ENCODE peak calls at places on chromosomes 11 and 22, in ten cellular contexts. X is AG04450, I is HL-60, N is GM12878, J is GM23338, C is mammary epithelial cell, W is MM.1S, Y is bronchial epithelial cell, L is H1, A is choroid plexus epithelial cell. V is an unnamed sample.

GRCh38 chr11:119363081-119363861 is 16.8 kb upstream of the MFRP start:
- DNase-seq in X (no peak), I (no peak), N (no peak), J (peak), C (no peak), W (no peak), Y (no peak), L (no peak), A (no peak), V (no peak)

GRCh38 chr11:69172674-69173073 is 16.9 kb downstream of the SMIM38 start:
- DNase-seq in X (no peak), I (no peak), N (no peak), J (peak), C (peak), W (no peak), Y (peak), L (no peak), A (peak), V (no peak)

GRCh38 chr11:130122141-130122575 is 37.4 kb upstream of the ST14 start:
- DNase-seq in X (no peak), I (peak), N (no peak), J (no peak), C (peak), W (no peak), Y (peak), L (no peak), A (peak), V (no peak)

GRCh38 chr22:46583571-46583970 is 36.6 kb upstream of the GRAMD4 start:
- DNase-seq in X (no peak), I (no peak), N (no peak), J (no peak), C (no peak), W (no peak), Y (no peak), L (no peak), A (no peak), V (no peak)

GRCh38 chr11:106520146-106520912 is 442.9 kb downstream of the AASDHPPT start:
- DNase-seq in X (no peak), I (no peak), N (no peak), J (no peak), C (peak), W (no peak), Y (peak), L (no peak), A (no peak), V (no peak)

GRCh38 chr22:50694099-50694498 is 21.5 kb downstream of the SHANK3 start:
- DNase-seq in X (no peak), I (no peak), N (no peak), J (no peak), C (no peak), W (peak), Y (peak), L (no peak), A (peak), V (no peak)

GRCh38 chr11:88338223-88338661 is 706 bp upstream of the CTSC start:
- DNase-seq in X (peak), I (peak), N (no peak), J (peak), C (peak), W (peak), Y (peak), L (no peak), A (peak), V (peak)

GRCh38 chr11:42524534-42525227 is 787.1 kb upstream of the API5 start:
- DNase-seq in X (no peak), I (peak), N (peak), J (peak), C (peak), W (peak), Y (peak), L (peak), A (peak), V (no peak)

GRCh38 chr11:19079643-19080440 is 19.3 kb upstream of the MRGPRX2 start:
- DNase-seq in X (no peak), I (no peak), N (no peak), J (no peak), C (peak), W (no peak), Y (peak), L (no peak), A (peak), V (no peak)

GRCh38 chr11:87295237-87295636 is 257.5 kb downstream of the TMEM135 start:
- DNase-seq in X (no peak), I (no peak), N (no peak), J (peak), C (no peak), W (no peak), Y (no peak), L (no peak), A (no peak), V (peak)

GRCh38 chr22:44550666-44551491 is 52.8 kb upstream of the RTL6 start:
- DNase-seq in X (peak), I (no peak), N (peak), J (no peak), C (peak), W (no peak), Y (no peak), L (no peak), A (peak), V (peak)

GRCh38 chr22:41001722-41002122 is 50.5 kb downstream of the RBX1 start:
- DNase-seq in X (peak), I (no peak), N (no peak), J (no peak), C (peak), W (no peak), Y (peak), L (no peak), A (peak), V (no peak)

GRCh38 chr22:47054231-47055072 is 292.0 kb downstream of the TBC1D22A start:
- DNase-seq in X (no peak), I (no peak), N (no peak), J (no peak), C (no peak), W (no peak), Y (no peak), L (no peak), A (no peak), V (no peak)

GRCh38 chr11:111148116-111148515 is 97.4 kb upstream of the POU2AF2 start:
- DNase-seq in X (no peak), I (no peak), N (no peak), J (no peak), C (peak), W (no peak), Y (peak), L (no peak), A (peak), V (no peak)

GRCh38 chr22:20805972-20806471 is 32.1 kb downstream of the SERPIND1 start:
- DNase-seq in X (no peak), I (no peak), N (no peak), J (no peak), C (no peak), W (no peak), Y (no peak), L (no peak), A (peak), V (no peak)

GRCh38 chr22:41833369-41834004 is 582 bp downstream of the SREBF2 start:
- DNase-seq in X (no peak), I (peak), N (no peak), J (peak), C (peak), W (peak), Y (no peak), L (peak), A (no peak), V (peak)

GRCh38 chr11:14644396-14645246 is 1.0 kb downstream of the PDE3B start:
- DNase-seq in X (no peak), I (peak), N (no peak), J (peak), C (peak), W (peak), Y (peak), L (peak), A (peak), V (peak)

GRCh38 chr11:29029452-29029851 is 921.3 kb downstream of the METTL15 start:
- DNase-seq in X (no peak), I (no peak), N (no peak), J (no peak), C (no peak), W (no peak), Y (no peak), L (no peak), A (peak), V (no peak)

GRCh38 chr22:40979871-40980270 is 28.7 kb downstream of the RBX1 start:
- DNase-seq in X (no peak), I (no peak), N (no peak), J (no peak), C (no peak), W (no peak), Y (no peak), L (no peak), A (no peak), V (no peak)

GRCh38 chr11:119607726-119608125 is 121.3 kb downstream of the NECTIN1 start:
- DNase-seq in X (no peak), I (no peak), N (no peak), J (no peak), C (peak), W (no peak), Y (no peak), L (no peak), A (no peak), V (no peak)

GRCh38 chr11:13214276-13214865 is 63.2 kb upstream of the BMAL1 start:
- DNase-seq in X (no peak), I (no peak), N (no peak), J (no peak), C (no peak), W (no peak), Y (no peak), L (no peak), A (no peak), V (no peak)

GRCh38 chr11:90845799-90846198 is 623.0 kb upstream of the CHORDC1 start:
- DNase-seq in X (no peak), I (no peak), N (no peak), J (no peak), C (no peak), W (no peak), Y (no peak), L (no peak), A (no peak), V (no peak)

GRCh38 chr11:118931576-118931975 is 5.8 kb upstream of the BCL9L start:
- DNase-seq in X (no peak), I (no peak), N (no peak), J (no peak), C (no peak), W (no peak), Y (no peak), L (no peak), A (no peak), V (no peak)

GRCh38 chr11:34203377-34203801 is 98.0 kb downstream of the NAT10 start:
- DNase-seq in X (no peak), I (no peak), N (no peak), J (no peak), C (no peak), W (no peak), Y (no peak), L (no peak), A (no peak), V (no peak)

GRCh38 chr11:24086921-24087320 is 409.9 kb upstream of the LUZP2 start:
- DNase-seq in X (no peak), I (no peak), N (no peak), J (no peak), C (no peak), W (no peak), Y (no peak), L (no peak), A (no peak), V (no peak)

GRCh38 chr11:75959540-75959939 is 144.5 kb downstream of the UVRAG start:
- DNase-seq in X (no peak), I (no peak), N (no peak), J (no peak), C (no peak), W (no peak), Y (no peak), L (no peak), A (no peak), V (no peak)

GRCh38 chr22:46514592-46515207 is 22.7 kb downstream of the CELSR1 start:
- DNase-seq in X (no peak), I (no peak), N (no peak), J (no peak), C (peak), W (no peak), Y (peak), L (no peak), A (peak), V (no peak)

GRCh38 chr11:58028687-58029411 is 1.9 kb upstream of the OR6Q1 start:
- DNase-seq in X (peak), I (peak), N (no peak), J (no peak), C (no peak), W (no peak), Y (no peak), L (no peak), A (no peak), V (no peak)

DNA sequence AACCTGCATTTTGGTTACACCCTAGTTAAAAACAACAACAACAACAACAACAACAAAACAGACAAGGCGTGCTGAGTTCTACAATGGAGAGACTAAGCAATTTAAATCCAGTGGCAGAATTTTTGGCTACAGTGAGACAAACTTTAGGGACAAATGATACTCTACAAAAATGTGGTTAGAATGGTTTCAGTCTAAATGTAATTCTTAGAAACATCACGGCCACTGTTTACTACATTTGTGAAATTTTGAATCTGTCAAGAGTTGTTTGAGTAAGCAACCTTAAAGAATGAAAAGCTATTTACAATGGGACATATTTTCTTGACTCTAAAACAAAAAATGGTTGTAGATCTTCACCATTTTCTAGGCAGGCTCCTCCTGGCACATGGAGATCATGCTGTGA is 259.4 kb downstream of the SWAP70 start:
- DNase-seq in X (no peak), I (no peak), N (no peak), J (peak), C (no peak), W (no peak), Y (no peak), L (no peak), A (no peak), V (no peak)
- H3K4me3 ChIP-seq in X (no peak), I (no peak), N (no peak), J (peak), C (no peak), W (no peak), Y (no peak), L (no peak), A (no peak), V (no peak)

DNA sequence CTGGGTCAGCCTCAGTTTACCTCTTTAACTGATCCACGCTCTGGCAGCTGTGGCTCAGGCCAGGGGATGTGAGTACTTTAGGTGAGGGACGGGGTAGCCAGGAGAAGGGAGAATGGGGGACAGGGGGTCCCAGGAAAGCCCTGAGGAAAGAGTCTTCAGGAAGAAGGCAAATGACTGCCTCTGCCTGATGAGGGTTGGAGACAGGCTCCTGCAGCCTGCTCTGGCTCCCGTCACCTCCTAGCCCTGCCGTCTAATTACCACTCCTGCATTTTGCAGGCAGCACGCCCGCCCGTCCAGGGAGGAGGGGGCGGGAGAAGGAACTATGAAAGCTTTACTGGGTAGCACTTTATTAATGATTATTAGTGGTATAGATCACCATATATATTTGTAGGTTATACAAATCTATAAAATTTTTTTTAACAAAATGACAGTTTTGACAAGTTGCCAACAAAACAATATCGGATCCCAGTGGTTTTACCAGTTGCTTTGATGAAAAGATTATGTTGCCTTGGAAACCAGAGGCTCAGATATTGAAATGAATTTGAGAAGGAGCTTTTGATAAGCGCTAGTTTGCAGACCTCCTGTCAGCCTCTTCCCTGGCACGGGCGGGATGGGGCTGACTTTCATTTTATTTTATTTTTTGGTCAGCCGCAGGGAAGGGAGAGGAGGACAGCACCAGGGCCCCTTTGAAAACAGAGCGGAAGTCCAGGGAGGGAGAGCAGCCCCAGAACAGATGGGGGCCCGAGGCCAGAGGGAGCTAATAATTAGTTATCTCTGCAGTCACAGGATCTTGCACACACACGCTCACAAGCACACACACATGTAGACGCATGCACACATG is 116.8 kb downstream of the CEP164 start:
- DNase-seq in X (no peak), I (no peak), N (no peak), J (no peak), C (no peak), W (no peak), Y (no peak), L (no peak), A (no peak), V (no peak)
- H3K4me3 ChIP-seq in X (no peak), I (no peak), N (no peak), J (no peak), C (no peak), W (no peak), Y (no peak), L (no peak), A (no peak), V (no peak)

GRCh38 chr11:6734616-6735015 is 37.2 kb downstream of the OR2AG2 start:
- DNase-seq in X (no peak), I (no peak), N (no peak), J (no peak), C (no peak), W (no peak), Y (no peak), L (no peak), A (no peak), V (no peak)
- H3K4me3 ChIP-seq in X (no peak), I (no peak), N (no peak), J (no peak), C (no peak), W (no peak), Y (no peak), L (no peak), A (no peak), V (no peak)

DNA sequence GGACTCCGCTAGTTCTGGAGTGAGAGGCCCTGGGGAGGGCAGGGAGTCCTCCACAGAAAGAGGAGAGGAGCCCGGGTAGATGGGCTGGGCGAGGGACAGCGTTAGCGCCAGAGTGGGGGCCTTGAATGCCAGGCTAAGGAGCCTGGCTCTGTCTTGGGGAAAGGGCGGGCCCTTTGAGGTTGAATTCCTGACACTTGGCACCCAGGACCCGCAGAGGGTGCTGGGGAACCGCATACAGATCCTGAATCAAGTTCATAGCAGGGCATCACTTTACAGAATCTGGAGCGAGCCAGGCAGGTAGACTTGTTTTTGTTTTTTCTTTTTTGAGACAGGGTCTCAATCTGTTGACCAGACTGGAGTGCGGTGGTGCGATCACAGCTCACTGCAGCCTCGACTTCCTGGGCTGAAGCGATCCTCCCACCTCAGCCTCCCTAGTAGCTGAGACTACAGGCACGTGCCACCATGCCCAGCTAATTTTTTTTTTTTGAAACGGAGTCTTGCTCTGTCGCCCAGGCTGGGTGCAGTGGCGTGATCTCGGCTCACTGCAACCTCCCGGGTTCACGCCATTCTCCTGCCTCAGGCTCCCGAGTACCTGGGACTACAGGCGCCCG is 6.0 kb downstream of the CARNS1 start:
- DNase-seq in X (no peak), I (no peak), N (no peak), J (no peak), C (no peak), W (no peak), Y (no peak), L (no peak), A (no peak), V (no peak)
- H3K4me3 ChIP-seq in X (peak), I (peak), N (peak), J (peak), C (no peak), W (peak), Y (no peak), L (no peak), A (peak), V (peak)

GRCh38 chr22:37426532-37427127 is 649 bp downstream of the ELFN2 start:
- DNase-seq in X (no peak), I (no peak), N (no peak), J (no peak), C (no peak), W (no peak), Y (no peak), L (no peak), A (peak), V (no peak)
- H3K4me3 ChIP-seq in X (peak), I (no peak), N (no peak), J (peak), C (peak), W (no peak), Y (peak), L (peak), A (peak), V (no peak)

GRCh38 chr11:1761110-1761856 is 2.4 kb downstream of the CTSD start:
- DNase-seq in X (no peak), I (no peak), N (no peak), J (no peak), C (no peak), W (no peak), Y (no peak), L (no peak), A (no peak), V (no peak)
- H3K4me3 ChIP-seq in X (no peak), I (peak), N (no peak), J (no peak), C (no peak), W (no peak), Y (no peak), L (no peak), A (no peak), V (no peak)

GRCh38 chr22:26513852-26514251 is 1.6 kb upstream of the TFIP11 start:
- DNase-seq in X (no peak), I (no peak), N (no peak), J (no peak), C (no peak), W (no peak), Y (no peak), L (no peak), A (no peak), V (no peak)
- H3K4me3 ChIP-seq in X (no peak), I (no peak), N (peak), J (no peak), C (no peak), W (no peak), Y (no peak), L (no peak), A (no peak), V (no peak)